ENCODE peak calls at places on chromosomes 12 and 14, in five cellular contexts. Y, J, A, Z and C are unnamed samples.
A peak's percentile ranks its signal among the peaks of the same experiment; 100 is the strongest.

GRCh38 chr12:30991466-30991865 is 64.9 kb downstream of the TSPAN11 start:
- DNase-seq in Y (no peak), J (no peak), A (no peak), Z (no peak), C (no peak)

GRCh38 chr14:59482471-59483331 is 1.5 kb downstream of the L3HYPDH start:
- DNase-seq in Y (no peak), J (peak; percentile 22), A (peak; percentile 58), Z (no peak), C (peak; percentile 56)

GRCh38 chr12:46523863-46524770 is 151.5 kb upstream of the SLC38A2 start:
- DNase-seq in Y (no peak), J (peak; percentile 56), A (peak; percentile 92), Z (no peak), C (peak; percentile 96)

GRCh38 chr14:68245146-68246073 is 425.8 kb downstream of the RAD51B start:
- DNase-seq in Y (no peak), J (peak; percentile 33), A (no peak), Z (no peak), C (no peak)

GRCh38 chr12:51898937-51899336 is 8.4 kb upstream of the ACVRL1 start:
- DNase-seq in Y (no peak), J (no peak), A (no peak), Z (no peak), C (no peak)

GRCh38 chr12:89621511-89621910 is 87.1 kb downstream of the ATP2B1 start:
- DNase-seq in Y (no peak), J (no peak), A (no peak), Z (no peak), C (no peak)

GRCh38 chr14:100604709-100605108 is 17.5 kb upstream of the BEGAIN start:
- DNase-seq in Y (no peak), J (no peak), A (no peak), Z (no peak), C (no peak)

GRCh38 chr12:78087363-78087675 is 256.6 kb downstream of the NAV3 start:
- DNase-seq in Y (no peak), J (no peak), A (no peak), Z (no peak), C (no peak)

GRCh38 chr12:67981236-67982164 is 7.7 kb upstream of the IFNG-AS1 start:
- DNase-seq in Y (no peak), J (no peak), A (no peak), Z (no peak), C (peak; percentile 7)

GRCh38 chr12:109092484-109093021 is 719 bp downstream of the ALKBH2 start:
- DNase-seq in Y (no peak), J (no peak), A (no peak), Z (no peak), C (no peak)

DNA sequence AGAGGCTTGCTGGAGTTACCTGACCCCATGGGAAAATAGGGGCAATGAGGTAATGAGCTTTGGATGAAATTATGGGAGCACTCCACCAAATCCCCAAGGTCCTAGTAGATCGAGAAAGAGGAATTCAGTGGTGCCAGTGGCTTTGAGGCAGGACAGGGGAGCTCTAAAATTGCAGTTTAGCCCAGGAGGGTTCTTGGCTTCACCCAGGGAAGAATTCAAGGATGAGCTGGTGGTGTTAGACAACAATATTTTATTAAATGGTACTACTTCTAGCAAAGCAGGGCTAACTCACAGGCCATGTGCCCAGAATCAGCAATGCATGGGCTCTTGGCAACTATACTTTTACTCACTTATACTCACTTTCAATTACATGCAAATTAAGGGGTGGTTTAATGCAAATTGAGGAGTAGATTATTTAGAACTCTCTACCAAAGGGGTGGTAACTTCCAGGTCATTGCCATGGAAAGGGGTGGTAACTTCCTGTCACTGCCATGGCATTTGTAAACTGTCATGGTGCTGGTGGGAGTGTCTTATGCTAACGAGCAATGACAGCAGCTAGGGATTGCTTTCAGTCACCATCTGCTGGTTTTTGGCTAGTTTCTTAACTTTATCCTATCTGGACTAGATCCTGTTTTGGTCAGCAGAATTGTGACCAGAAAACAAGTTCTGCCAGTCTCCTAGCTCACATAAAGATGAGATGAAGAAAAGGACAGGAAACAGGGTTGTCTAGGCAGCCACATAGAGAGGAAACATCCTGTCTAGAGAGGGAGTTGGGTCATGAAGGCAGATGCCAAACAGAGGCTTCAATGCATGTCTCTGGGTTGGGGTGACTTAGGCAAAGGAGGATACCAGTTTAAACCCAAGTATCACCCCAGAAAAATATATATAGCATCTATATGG is 64.7 kb downstream of the ZNF641 start:
- DNase-seq in Y (no peak), J (no peak), A (no peak), Z (no peak), C (no peak)
- TF ChIP-seq ESRRA in Y (no peak), J (no peak), A (no peak), Z (no peak), C (no peak)

GRCh38 chr12:10361622-10362021 is 28.2 kb downstream of the KLRK1 start:
- DNase-seq in Y (no peak), J (no peak), A (peak; percentile 10), Z (no peak), C (no peak)
- TF ChIP-seq USF2 in Y (no peak), J (no peak), A (no peak), Z (no peak), C (no peak)

DNA sequence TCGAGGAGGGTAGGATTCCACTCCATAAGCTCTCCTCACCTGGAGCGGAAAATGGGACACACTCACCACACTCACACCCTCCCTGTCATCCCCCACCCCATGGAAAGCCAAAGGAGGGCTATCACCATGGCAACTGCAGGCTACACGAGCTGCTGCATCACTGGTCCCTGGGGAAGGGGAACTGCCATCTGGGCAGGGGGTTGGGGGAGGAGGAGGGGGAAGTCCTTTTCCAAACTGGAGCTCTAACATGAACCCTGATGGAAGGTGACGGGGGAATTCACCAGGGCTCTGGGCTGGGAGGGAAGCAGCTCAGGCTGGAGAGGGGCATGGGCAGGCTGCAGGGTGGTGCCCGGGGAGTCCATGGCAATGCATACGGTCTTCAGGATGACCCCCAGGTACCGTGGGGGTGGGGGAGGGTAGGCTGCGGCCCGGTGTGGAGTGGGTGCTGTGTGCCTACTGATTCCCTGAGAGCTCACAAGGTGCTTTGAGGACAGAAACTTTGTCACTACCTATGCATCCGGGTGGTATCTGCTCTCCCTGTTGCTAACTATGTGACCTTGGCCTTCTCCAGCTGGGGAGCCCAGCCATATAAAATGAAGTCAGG is 94.5 kb downstream of the LRRC74A start:
- DNase-seq in Y (peak; percentile 49), J (no peak), A (no peak), Z (no peak), C (no peak)
- TF ChIP-seq ESRRA in Y (no peak), J (no peak), A (no peak), Z (no peak), C (no peak)

GRCh38 chr12:107092669-107093546 is 441 bp downstream of the CRY1 start:
- DNase-seq in Y (peak; percentile 46), J (peak; percentile 27), A (peak; percentile 12), Z (no peak), C (peak; percentile 20)
- TF ChIP-seq USF2 in Y (no peak), J (no peak), A (no peak), Z (no peak), C (no peak)

GRCh38 chr12:115213538-115213961 is 529.6 kb upstream of the TBX3 start:
- DNase-seq in Y (peak; percentile 18), J (no peak), A (no peak), Z (no peak), C (no peak)
- TF ChIP-seq ESRRA in Y (no peak), J (no peak), A (no peak), Z (no peak), C (no peak)

GRCh38 chr14:74942164-74942563 is 13.2 kb downstream of the PGF start:
- DNase-seq in Y (no peak), J (no peak), A (no peak), Z (no peak), C (no peak)

GRCh38 chr14:74938873-74939495 is 15.9 kb upstream of the RPS6KL1 start:
- DNase-seq in Y (no peak), J (no peak), A (no peak), Z (no peak), C (no peak)

GRCh38 chr14:74942608-74943007 is 12.8 kb downstream of the PGF start:
- DNase-seq in Y (no peak), J (no peak), A (no peak), Z (no peak), C (no peak)

GRCh38 chr14:74940956-74941565 is 14.3 kb downstream of the PGF start:
- DNase-seq in Y (no peak), J (no peak), A (no peak), Z (no peak), C (no peak)

GRCh38 chr14:74941676-74942097 is 13.7 kb downstream of the PGF start:
- DNase-seq in Y (no peak), J (peak; percentile 41), A (no peak), Z (no peak), C (no peak)
- TF ChIP-seq USF2 in Y (no peak), J (no peak), A (no peak), Z (no peak), C (no peak)

DNA sequence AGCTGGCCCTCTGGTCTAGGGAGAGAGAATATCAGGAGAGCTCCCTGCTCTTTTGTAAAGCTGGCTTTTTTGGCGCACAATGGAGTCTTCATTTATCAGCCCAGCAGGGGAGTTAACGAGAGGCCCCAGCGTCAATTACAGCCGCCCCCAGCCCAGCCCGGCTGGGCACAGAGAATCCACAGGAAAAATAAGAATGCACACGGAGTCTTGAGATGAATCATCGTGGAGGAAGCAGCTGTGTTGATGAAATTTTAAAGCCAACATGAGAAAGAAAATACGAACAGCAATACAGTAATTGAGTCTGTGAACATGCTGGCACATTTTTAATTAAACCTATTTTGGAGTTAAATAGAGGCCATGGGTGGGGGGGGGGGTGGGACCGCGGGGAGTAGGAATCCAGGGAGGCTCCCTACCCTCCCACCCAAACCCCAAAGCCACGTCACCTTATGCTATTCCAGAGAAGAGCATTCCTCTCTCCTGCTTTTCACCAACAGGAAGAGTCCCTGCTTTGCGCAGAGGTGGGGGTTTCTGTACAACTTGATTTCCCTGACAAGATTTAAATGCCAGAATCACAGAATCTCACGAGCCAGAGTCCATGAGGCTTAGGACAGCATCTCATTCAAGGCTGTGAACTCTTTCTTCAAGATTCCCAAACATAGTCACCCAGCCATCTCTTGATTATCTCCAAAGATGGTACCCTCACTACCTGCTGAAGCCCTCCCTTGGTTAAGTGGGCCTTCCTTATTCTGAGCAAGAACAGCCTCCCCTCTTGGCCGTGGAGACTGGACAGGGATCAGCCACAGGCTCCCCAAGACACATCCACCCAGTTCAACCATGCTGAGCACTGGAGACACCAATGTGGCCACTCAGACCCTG is 50.2 kb downstream of the CCNK start:
- DNase-seq in Y (no peak), J (no peak), A (no peak), Z (no peak), C (no peak)
- TF ChIP-seq ESRRA in Y (no peak), J (no peak), A (no peak), Z (no peak), C (no peak)

DNA sequence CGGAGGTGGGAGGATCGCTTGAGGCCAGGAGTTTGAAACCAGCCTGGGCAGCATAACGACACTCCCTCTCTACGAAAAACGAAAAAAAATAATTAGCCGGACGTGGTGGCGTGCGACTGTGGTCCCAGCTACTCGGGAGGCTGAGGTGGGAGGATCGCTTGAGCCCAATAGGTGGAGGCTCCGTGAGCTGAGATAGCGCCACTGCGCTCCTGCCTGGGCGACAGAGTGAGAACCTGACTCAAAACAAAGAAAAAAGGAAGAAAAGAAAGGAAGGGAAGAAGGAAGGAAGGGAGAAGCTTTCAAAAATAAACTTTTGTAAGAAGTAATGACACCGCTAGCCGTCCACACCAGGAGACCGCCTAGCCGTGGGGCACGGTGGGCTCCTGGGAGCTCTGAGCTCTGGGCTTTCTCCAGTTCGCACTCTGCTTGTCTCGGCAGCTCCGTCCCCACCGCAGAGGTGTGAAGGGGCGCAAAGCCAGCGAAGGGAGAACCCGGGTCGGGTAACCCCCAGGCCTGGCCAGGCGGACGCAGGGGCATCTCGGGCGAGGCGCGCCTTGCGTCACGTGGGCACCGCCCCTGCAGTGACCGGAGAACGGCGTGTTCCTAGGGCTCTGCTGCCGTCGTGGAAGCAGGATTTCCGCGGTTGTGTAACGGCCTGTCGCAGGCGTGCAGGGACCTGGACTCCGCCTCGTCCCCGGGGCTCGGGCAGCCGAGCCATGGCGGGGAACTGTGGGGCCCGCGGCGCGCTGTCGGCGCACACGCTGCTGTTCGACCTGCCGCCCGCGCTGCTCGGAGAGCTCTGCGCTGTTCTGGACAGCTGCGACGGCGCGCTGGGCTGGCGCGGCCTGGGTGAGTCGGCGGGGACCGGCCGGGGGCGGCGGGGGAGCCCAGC is at the start of gene IRAK3:
- DNase-seq in Y (peak; percentile 52), J (no peak), A (no peak), Z (no peak), C (no peak)
- TF ChIP-seq USF2 in Y (peak; percentile 95), J (peak; percentile 10), A (no peak), Z (peak; percentile 66), C (peak; percentile 64)